ENCODE peak calls at places on chromosomes 2 and 18, in four cellular contexts. V is caudate nucleus, K is astrocyte, F is brain microvascular endothelial cell. T is an unnamed sample.

GRCh38 chr2:120871016-120871635 is 135.5 kb downstream of the GLI2 start:
- DNase-seq in V (no peak), K (no peak), F (no peak), T (no peak)

GRCh38 chr2:215722125-215722524 is 286.3 kb upstream of the FN1 start:
- DNase-seq in V (no peak), K (peak), F (no peak), T (no peak)

GRCh38 chr2:133760366-133760765 is 192.1 kb upstream of the NCKAP5 start:
- DNase-seq in V (no peak), K (peak), F (peak), T (no peak)

GRCh38 chr2:107634172-107634571 is 192.5 kb upstream of the RGPD4 start:
- DNase-seq in V (no peak), K (no peak), F (no peak), T (no peak)

GRCh38 chr2:151350579-151351195 is 6.7 kb upstream of the TNFAIP6 start:
- DNase-seq in V (no peak), K (peak), F (peak), T (no peak)

GRCh38 chr2:181309576-181309975 is 147.6 kb upstream of the ITGA4 start:
- DNase-seq in V (no peak), K (no peak), F (no peak), T (no peak)

GRCh38 chr2:28643324-28643723 is 108.3 kb upstream of the PPP1CB start:
- DNase-seq in V (no peak), K (no peak), F (no peak), T (no peak)

GRCh38 chr2:9809064-9809356 is 34.3 kb upstream of the TAF1B start:
- DNase-seq in V (no peak), K (no peak), F (no peak), T (peak)

GRCh38 chr2:170554278-170554955 is 160.7 kb upstream of the SP5 start:
- DNase-seq in V (no peak), K (peak), F (peak), T (peak)

GRCh38 chr18:79485788-79486355 is 90.1 kb downstream of the NFATC1 start:
- DNase-seq in V (no peak), K (peak), F (peak), T (peak)

GRCh38 chr2:170660406-170660805 is 54.7 kb upstream of the SP5 start:
- DNase-seq in V (no peak), K (peak), F (peak), T (no peak)

GRCh38 chr2:45130758-45131157 is 121.5 kb upstream of the SIX2 start:
- DNase-seq in V (no peak), K (no peak), F (no peak), T (no peak)

GRCh38 chr2:233140913-233141469 is 80.8 kb downstream of the INPP5D start:
- DNase-seq in V (no peak), K (no peak), F (no peak), T (no peak)

GRCh38 chr2:101435011-101435862 is 39.7 kb downstream of the RFX8 start:
- DNase-seq in V (no peak), K (peak), F (no peak), T (no peak)

GRCh38 chr2:113124181-113124961 is 3.0 kb upstream of the IL1RN start:
- DNase-seq in V (no peak), K (peak), F (peak), T (no peak)

GRCh38 chr2:212770240-212770639 is 231.6 kb upstream of the ERBB4 start:
- DNase-seq in V (no peak), K (no peak), F (no peak), T (no peak)

GRCh38 chr2:28751102-28751955 is at the start of gene PPP1CB:
- DNase-seq in V (peak), K (peak), F (peak), T (peak)

GRCh38 chr18:28588884-28589549 is 412.1 kb upstream of the CDH2 start:
- DNase-seq in V (no peak), K (peak), F (no peak), T (no peak)

GRCh38 chr2:161273038-161273760 is 35.0 kb upstream of the PSMD14 start:
- DNase-seq in V (no peak), K (peak), F (peak), T (no peak)

GRCh38 chr18:51988277-51988676 is 351.7 kb upstream of the DCC start:
- DNase-seq in V (no peak), K (no peak), F (no peak), T (no peak)

GRCh38 chr2:64189167-64189566 is 44.9 kb upstream of the PELI1 start:
- DNase-seq in V (no peak), K (no peak), F (no peak), T (no peak)

GRCh38 chr2:26488463-26489212 is 10.7 kb upstream of the OTOF start:
- DNase-seq in V (no peak), K (no peak), F (no peak), T (no peak)

GRCh38 chr2:229133155-229133772 is 137.8 kb downstream of the PID1 start:
- DNase-seq in V (peak), K (peak), F (peak), T (no peak)

GRCh38 chr2:180905002-180905401 is 75.4 kb upstream of the UBE2E3 start:
- DNase-seq in V (no peak), K (no peak), F (no peak), T (no peak)

GRCh38 chr2:98795903-98796676 is 65.2 kb upstream of the MGAT4A start:
- DNase-seq in V (no peak), K (no peak), F (no peak), T (no peak)

GRCh38 chr2:230155359-230155758 is 64.4 kb downstream of the SP110 start:
- DNase-seq in V (no peak), K (no peak), F (no peak), T (no peak)

GRCh38 chr2:101113441-101114267 is 37.5 kb downstream of the TBC1D8 start:
- DNase-seq in V (no peak), K (no peak), F (peak), T (no peak)

GRCh38 chr2:4763009-4763408 is 929.2 kb upstream of the SOX11 start:
- DNase-seq in V (no peak), K (no peak), F (peak), T (no peak)

GRCh38 chr2:196171946-196172345 is 568 bp upstream of the STK17B start:
- DNase-seq in V (no peak), K (peak), F (no peak), T (no peak)

GRCh38 chr2:207131634-207132418 is 33.9 kb downstream of the KLF7 start:
- DNase-seq in V (no peak), K (no peak), F (no peak), T (no peak)

GRCh38 chr18:10139783-10140410 is 226.1 kb downstream of the VAPA start:
- DNase-seq in V (no peak), K (peak), F (peak), T (no peak)

GRCh38 chr2:172927381-172928357 is 148.0 kb upstream of the MAP3K20 start:
- DNase-seq in V (no peak), K (peak), F (peak), T (no peak)

DNA sequence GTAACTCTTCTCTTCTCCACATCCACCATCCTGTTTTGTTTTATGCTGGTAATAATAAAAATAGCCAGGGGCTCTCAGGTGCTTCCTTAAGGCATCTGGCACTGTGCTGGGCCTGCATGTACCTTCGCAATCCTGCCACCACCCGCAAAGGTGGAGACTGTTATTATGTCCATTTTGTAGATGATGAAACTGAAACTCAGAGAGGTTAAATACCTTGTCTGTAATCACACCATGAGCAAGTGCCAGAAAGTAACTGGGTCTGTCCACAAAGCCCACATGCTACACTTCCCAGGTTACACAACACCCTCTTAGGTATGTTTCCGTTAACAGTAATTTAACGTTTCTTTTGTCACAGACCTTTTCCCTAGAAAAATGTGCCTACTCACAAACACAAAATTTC is 27.0 kb downstream of the NRP2 start:
- DNase-seq in V (no peak), K (no peak), F (no peak), T (no peak)
- H3K27ac ChIP-seq in V (no peak), K (peak), F (no peak), T (no peak)

DNA sequence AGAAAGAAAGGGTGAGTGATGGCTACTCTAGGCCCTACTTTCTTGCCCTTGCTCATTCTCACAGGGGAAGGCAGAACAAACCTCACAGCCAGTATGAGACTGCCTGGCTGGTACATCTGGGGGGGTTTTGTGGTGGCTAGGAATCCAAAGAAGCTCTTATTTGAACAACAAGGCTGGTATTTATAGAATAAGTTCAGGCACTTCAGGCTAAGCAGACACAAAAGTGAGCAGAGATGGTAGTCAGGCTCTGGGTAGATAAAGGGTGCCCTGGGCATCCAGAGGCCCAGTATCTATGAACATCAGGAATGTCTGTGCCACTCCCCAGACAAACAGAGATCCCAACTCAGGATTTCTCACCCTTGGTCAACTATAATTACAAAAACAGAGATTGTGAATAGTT is 57.2 kb upstream of the RTN4 start:
- DNase-seq in V (no peak), K (no peak), F (no peak), T (no peak)
- H3K27ac ChIP-seq in V (peak), K (peak), F (peak), T (peak)

DNA sequence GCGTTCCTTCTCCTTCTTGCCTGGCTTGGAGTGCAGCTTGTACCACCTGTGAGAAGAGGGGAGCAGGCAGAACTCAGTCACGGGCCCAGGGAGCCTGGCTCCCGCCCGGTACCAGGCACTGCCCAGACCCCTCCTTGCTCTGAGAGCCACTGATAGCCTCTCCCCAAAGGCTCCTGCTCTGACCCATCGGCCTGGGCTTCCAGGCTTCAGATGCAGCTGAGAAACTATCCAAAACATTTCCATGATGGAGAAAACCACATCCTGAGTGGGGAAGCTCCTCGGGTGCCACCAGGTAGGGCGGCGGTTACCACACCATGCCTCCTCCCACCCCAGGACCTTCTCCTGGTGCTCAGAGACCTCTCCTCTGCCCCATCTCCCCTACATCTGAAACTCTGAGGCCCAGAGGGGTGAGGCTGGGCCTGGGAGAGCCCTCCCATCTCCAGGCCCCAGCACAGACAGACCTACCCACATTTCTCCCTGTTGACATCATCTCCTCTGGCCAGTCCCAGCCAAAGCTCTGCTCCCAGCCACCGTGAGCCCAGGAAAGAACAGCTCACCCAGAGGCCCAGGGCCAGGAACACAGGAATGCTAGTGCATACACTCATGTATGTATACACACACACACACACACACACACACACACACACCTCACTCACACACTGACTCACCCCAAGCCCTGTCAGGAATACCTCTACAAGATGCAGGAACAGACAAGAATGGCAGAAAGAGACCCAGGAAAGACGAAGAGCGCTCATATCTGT is 17.9 kb upstream of the SFXN5 start:
- DNase-seq in V (no peak), K (peak), F (peak), T (peak)
- H3K27ac ChIP-seq in V (no peak), K (peak), F (peak), T (peak)

DNA sequence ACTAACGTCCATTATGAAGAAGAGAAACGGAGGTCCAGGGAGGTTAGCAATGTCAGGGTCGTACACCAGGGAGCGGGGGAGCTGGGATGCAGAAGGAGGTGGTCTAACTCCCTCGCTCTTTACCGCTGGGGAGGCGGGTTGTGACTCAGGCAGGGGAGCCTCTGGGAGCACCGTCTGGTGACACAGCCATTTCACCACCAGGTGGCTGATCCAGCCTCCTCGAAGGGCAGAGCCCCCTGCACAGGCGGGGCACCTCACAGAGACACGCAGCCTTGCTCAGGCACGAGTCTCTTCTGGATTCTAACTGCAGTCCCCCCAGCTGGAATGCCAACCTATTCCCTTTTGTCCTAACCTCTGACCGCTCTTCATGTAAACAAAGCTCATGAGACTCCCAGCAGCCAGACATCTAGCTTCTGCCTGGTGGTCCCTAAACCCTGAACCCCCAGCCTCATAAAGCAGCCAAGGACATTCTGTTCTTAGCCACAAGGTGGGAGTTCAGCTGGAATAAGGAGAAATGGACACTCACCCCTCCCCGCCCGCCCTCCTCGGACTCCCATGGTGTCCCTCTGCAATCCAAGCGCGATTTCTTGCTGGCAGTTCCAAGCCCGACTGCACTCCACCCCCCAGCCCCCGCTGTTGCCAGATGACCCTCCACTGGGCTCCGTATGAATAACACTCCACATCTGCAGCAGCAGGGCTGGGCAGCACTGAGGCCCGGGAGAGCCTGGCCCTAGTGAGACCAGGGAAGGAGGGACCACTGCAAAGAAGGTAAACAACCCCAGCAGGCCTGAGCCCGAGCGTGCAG is 84.4 kb downstream of the TNS1 start:
- DNase-seq in V (peak), K (peak), F (no peak), T (no peak)
- H3K27ac ChIP-seq in V (peak), K (peak), F (no peak), T (peak)

DNA sequence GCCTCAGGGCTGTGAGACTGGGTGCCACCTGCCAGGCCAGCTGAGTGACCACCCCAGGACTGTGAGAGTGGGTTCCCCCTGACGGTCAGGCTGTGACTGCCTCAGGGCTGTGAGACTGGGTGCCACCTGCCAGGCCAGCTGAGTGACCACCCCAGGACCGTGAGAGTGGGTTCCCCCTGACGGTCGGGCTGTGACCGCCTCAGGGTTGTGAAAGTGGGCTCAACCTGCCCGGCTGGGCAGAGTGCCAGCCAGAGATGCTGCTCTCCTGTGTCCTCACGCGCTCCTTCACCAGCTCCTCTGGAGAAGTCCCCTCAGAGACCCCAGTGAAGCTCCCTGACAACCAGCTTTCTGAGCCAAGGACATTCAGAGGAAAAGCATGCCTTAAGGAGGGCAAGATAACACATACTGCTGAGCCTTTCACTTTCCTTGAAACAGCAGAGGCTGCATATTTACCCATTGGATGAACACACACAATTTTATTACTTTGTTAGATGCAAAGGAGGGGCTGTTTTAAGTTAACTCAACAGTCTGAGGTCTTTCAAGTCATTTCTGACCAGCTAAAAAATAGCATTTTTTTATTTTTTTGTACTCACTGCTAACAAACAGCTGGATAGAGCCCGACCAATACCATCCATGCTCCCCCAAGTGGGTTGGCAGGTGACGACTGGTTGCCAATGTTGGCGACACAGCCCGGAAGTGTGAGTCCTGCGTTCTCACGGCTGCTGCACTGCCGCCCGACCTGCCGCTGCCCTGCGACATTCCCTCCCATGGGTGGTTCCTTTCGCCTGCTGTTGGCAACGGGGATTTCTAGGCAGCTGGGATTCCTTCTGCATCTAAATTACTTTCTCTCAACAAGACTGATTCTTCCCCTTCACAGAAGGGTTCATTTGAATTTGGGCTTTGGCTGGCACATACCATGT is 70.7 kb downstream of the NDUFA10 start:
- DNase-seq in V (no peak), K (peak), F (peak), T (no peak)
- H3K27ac ChIP-seq in V (no peak), K (no peak), F (no peak), T (peak)

GRCh38 chr2:70978388-70979357 is at the start of gene ANKRD53:
- DNase-seq in V (peak), K (no peak), F (no peak), T (no peak)

GRCh38 chr2:70975237-70975636 is 3.2 kb upstream of the ANKRD53 start:
- DNase-seq in V (no peak), K (no peak), F (no peak), T (no peak)

GRCh38 chr2:70979626-70980025 is 1.2 kb downstream of the ANKRD53 start:
- DNase-seq in V (no peak), K (no peak), F (no peak), T (peak)

GRCh38 chr2:70974592-70974991 is 3.8 kb upstream of the ANKRD53 start:
- DNase-seq in V (no peak), K (no peak), F (no peak), T (no peak)

GRCh38 chr2:70977605-70978205 is 725 bp upstream of the ANKRD53 start:
- DNase-seq in V (no peak), K (peak), F (peak), T (peak)
- H3K27ac ChIP-seq in V (peak), K (peak), F (peak), T (peak)

GRCh38 chr2:135281375-135281774 is 229.3 kb downstream of the RAB3GAP1 start:
- DNase-seq in V (no peak), K (no peak), F (no peak), T (no peak)
- H3K27ac ChIP-seq in V (no peak), K (no peak), F (no peak), T (no peak)